ENCODE peak calls at places on chromosomes 13 and 19, in six cellular contexts. M is mesendoderm; E is COR-L47; Q is iris pigment epithelial cell; W is neural progenitor cell; I is CD4-positive, alpha-beta memory T cell. G is an unnamed sample.

GRCh38 chr13:70729369-70729768 is 621.1 kb upstream of the KLHL1 start:
- DNase-seq in W (no peak), Q (no peak), M (no peak), I (no peak), E (no peak), G (no peak)

GRCh38 chr13:106480511-106480910 is 55.0 kb downstream of the EFNB2 start:
- DNase-seq in I (no peak), Q (no peak), E (no peak), W (no peak), M (no peak), G (no peak)

GRCh38 chr13:25352230-25352629 is 19.5 kb upstream of the ATP8A2 start:
- DNase-seq in M (no peak), W (no peak), Q (no peak), E (no peak), I (no peak), G (no peak)

GRCh38 chr19:44908074-44908835 is 2.7 kb downstream of the APOE start:
- DNase-seq in Q (no peak), W (no peak), E (no peak), I (no peak), M (no peak), G (no peak)

GRCh38 chr19:54478677-54479266 is 5.7 kb upstream of the CDC42EP5 start:
- DNase-seq in W (peak), E (peak), M (peak), I (no peak), Q (peak), G (peak)

GRCh38 chr13:51758691-51759090 is 45.3 kb downstream of the DHRS12 start:
- DNase-seq in E (no peak), I (no peak), M (no peak), Q (peak), W (no peak), G (no peak)

GRCh38 chr19:58562126-58563033 is 4.0 kb upstream of the UBE2M start:
- DNase-seq in I (peak), Q (peak), M (no peak), W (peak), E (no peak), G (no peak)

GRCh38 chr13:73717632-73718031 is 416.6 kb downstream of the KLF12 start:
- DNase-seq in E (no peak), I (peak), Q (peak), W (no peak), M (no peak), G (peak)

GRCh38 chr13:100646030-100646673 is 28.4 kb downstream of the TMTC4 start:
- DNase-seq in I (no peak), M (peak), W (peak), E (peak), Q (peak), G (no peak)

GRCh38 chr13:100566543-100566942 is 22.0 kb downstream of the GGACT start:
- DNase-seq in E (no peak), M (no peak), I (no peak), Q (peak), W (no peak), G (no peak)

GRCh38 chr19:45591004-45591637 is 6.5 kb upstream of the OPA3 start:
- DNase-seq in I (no peak), M (peak), W (peak), Q (peak), E (peak), G (peak)

GRCh38 chr13:28012896-28013295 is 24.4 kb upstream of the URAD start:
- DNase-seq in E (no peak), M (no peak), Q (no peak), I (no peak), W (no peak), G (no peak)

GRCh38 chr19:43470288-43470687 is 4.9 kb upstream of the LYPD3 start:
- DNase-seq in Q (peak), I (peak), W (no peak), M (peak), E (no peak), G (no peak)

GRCh38 chr13:111153977-111154332 is 38.8 kb downstream of the ARHGEF7 start:
- DNase-seq in W (no peak), I (no peak), M (no peak), Q (no peak), E (no peak), G (no peak)

GRCh38 chr13:38575427-38575826 is 111.5 kb upstream of the FREM2 start:
- DNase-seq in M (no peak), E (no peak), W (no peak), Q (no peak), I (no peak), G (no peak)

GRCh38 chr13:65787087-65787486 is 1443.0 kb downstream of the PCDH9 start:
- DNase-seq in Q (peak), I (no peak), E (no peak), M (no peak), W (no peak), G (no peak)

GRCh38 chr13:67258482-67258881 is 28.3 kb upstream of the PCDH9 start:
- DNase-seq in M (peak), W (peak), Q (peak), I (no peak), E (no peak), G (no peak)

GRCh38 chr19:42115705-42116104 is 16.5 kb downstream of the POU2F2 start:
- DNase-seq in W (no peak), I (no peak), M (no peak), E (no peak), Q (no peak), G (peak)

GRCh38 chr13:28441533-28441928 is 53.4 kb downstream of the FLT1 start:
- DNase-seq in W (no peak), E (no peak), M (no peak), I (no peak), Q (no peak), G (no peak)

GRCh38 chr13:52127783-52128702 is 830 bp downstream of the NEK5 start:
- DNase-seq in I (peak), M (peak), Q (peak), E (peak), W (peak), G (peak)

GRCh38 chr13:24124789-24125476 is 35.6 kb upstream of the SPATA13 start:
- DNase-seq in I (no peak), Q (no peak), E (no peak), W (peak), M (no peak), G (no peak)

GRCh38 chr13:73138967-73139491 is 80.2 kb downstream of the KLF5 start:
- DNase-seq in Q (peak), I (no peak), W (no peak), M (no peak), E (peak), G (no peak)

GRCh38 chr13:23979361-23980159 is 82.3 kb upstream of the C1QTNF9B start:
- DNase-seq in E (peak), M (peak), W (peak), Q (peak), I (no peak), G (peak)

GRCh38 chr13:46753917-46754316 is 43.0 kb downstream of the ESD start:
- DNase-seq in M (no peak), I (no peak), Q (no peak), E (no peak), W (no peak), G (no peak)

GRCh38 chr13:93307651-93308050 is 81.0 kb downstream of the GPC6 start:
- DNase-seq in W (no peak), Q (no peak), I (no peak), E (no peak), M (no peak), G (no peak)

GRCh38 chr19:44694184-44694579 is 4.8 kb upstream of the CEACAM16 start:
- DNase-seq in W (no peak), Q (no peak), M (peak), E (no peak), I (peak), G (no peak)

GRCh38 chr13:94660695-94661324 is 51.5 kb downstream of the SOX21 start:
- DNase-seq in E (peak), M (no peak), I (no peak), W (peak), Q (peak), G (peak)

GRCh38 chr13:91767681-91768080 is 369.3 kb downstream of the GPC5 start:
- DNase-seq in Q (peak), M (peak), I (no peak), W (no peak), E (no peak), G (no peak)

GRCh38 chr13:102697264-102697663 is 2.4 kb upstream of the METTL21C start:
- DNase-seq in M (no peak), I (no peak), E (no peak), Q (no peak), W (no peak), G (no peak)

GRCh38 chr13:99991013-99991805 is 9.6 kb downstream of the ZIC2 start:
- DNase-seq in I (no peak), E (no peak), M (peak), W (peak), Q (no peak), G (no peak)

G was measured in NCI-H526 treated with DMSO at 0.1 percent for 48 hours.